ENCODE peak calls at places on chromosome 12, in seven cellular contexts. Q is fibroblast of the aortic adventitia; B is Calu3; A is KBM-7; D is HCT116; E is stimulated activated CD8-positive, alpha-beta memory T cell treated with anti-CD3 and anti-CD28 coated beads, Interleukin-4, amount 100 ng/mL, for 4 hours; I is stimulated activated effector memory CD8-positive, alpha-beta T cell treated with anti-CD3 and anti-CD28 coated beads, Interleukin-12 subunit alpha, Interleukin-12 subunit beta, amount 100 ng/mL, for 72 hours. N is an unnamed sample.

GRCh38 chr12:43208627-43209026 is 343.4 kb downstream of the ADAMTS20 start:
- DNase-seq in B (no peak), D (no peak), E (no peak), Q (peak), I (no peak), A (no peak), N (no peak)

GRCh38 chr12:115914122-115914521 is 363.4 kb downstream of the MED13L start:
- DNase-seq in B (no peak), I (no peak), E (no peak), A (no peak), Q (no peak), D (no peak), N (no peak)

GRCh38 chr12:94148841-94149780 is 734 bp downstream of the PLXNC1 start:
- DNase-seq in Q (no peak), A (peak), I (peak), E (no peak), B (peak), D (no peak), N (no peak)

GRCh38 chr12:43858991-43859390 is 23.1 kb downstream of the TMEM117 start:
- DNase-seq in A (no peak), D (no peak), Q (no peak), E (no peak), B (no peak), I (no peak), N (no peak)

GRCh38 chr12:9925746-9926393 is 6.3 kb downstream of the CLEC2A start:
- DNase-seq in I (no peak), D (peak), Q (peak), A (peak), E (no peak), B (peak), N (peak)

GRCh38 chr12:113479578-113480335 is 8.1 kb upstream of the LHX5 start:
- DNase-seq in Q (peak), E (no peak), B (no peak), I (no peak), A (peak), D (no peak), N (peak)

GRCh38 chr12:109036975-109037374 is 15.4 kb upstream of the USP30 start:
- DNase-seq in B (no peak), I (no peak), E (no peak), Q (no peak), A (no peak), D (no peak), N (no peak)

GRCh38 chr12:41972196-41972994 is 172.3 kb downstream of the GXYLT1 start:
- DNase-seq in Q (no peak), B (no peak), I (no peak), E (no peak), A (no peak), D (no peak), N (no peak)

N was measured in NCI-H460.